ENCODE peak calls at places on chromosomes 11 and 22, in nine cellular contexts. O is lung, A is NCI-H345, F is hepatocyte, L is SHP77, X is HEK293T, K is adipocyte, T is GM23338, B is GM04504. C is an unnamed sample.

GRCh38 chr22:39567135-39567946 is 3.2 kb upstream of the CACNA1I start:
- DNase-seq in F (no peak), O (no peak), L (no peak), X (no peak), A (no peak), K (no peak), B (no peak), T (peak), C (no peak)

GRCh38 chr11:87421422-87421821 is 383.7 kb downstream of the TMEM135 start:
- DNase-seq in O (peak), F (peak), X (peak), L (peak), T (peak), B (peak), A (peak), K (peak), C (peak)

GRCh38 chr22:37167176-37167980 is 17.7 kb upstream of the IL2RB start:
- DNase-seq in T (no peak), O (no peak), L (no peak), K (no peak), X (no peak), F (no peak), A (no peak), B (no peak), C (no peak)

GRCh38 chr11:125929445-125930075 is 16.3 kb upstream of the VSIG10L2 start:
- DNase-seq in T (no peak), X (no peak), F (no peak), L (no peak), B (no peak), K (no peak), O (no peak), A (no peak), C (no peak)

GRCh38 chr22:45428391-45429385 is 15.2 kb downstream of the RIBC2 start:
- DNase-seq in L (no peak), B (no peak), K (no peak), T (no peak), A (no peak), F (no peak), O (no peak), X (no peak), C (no peak)

GRCh38 chr11:86799680-86800075 is 664 bp upstream of the PRSS23 start:
- DNase-seq in K (no peak), X (no peak), A (no peak), L (no peak), T (peak), F (no peak), O (no peak), B (no peak), C (peak)

GRCh38 chr22:46045459-46046298 is 68.7 kb upstream of the WNT7B start:
- DNase-seq in F (no peak), A (no peak), X (no peak), K (no peak), O (no peak), B (no peak), L (no peak), T (no peak), C (no peak)

GRCh38 chr11:27229511-27230174 is 133.4 kb downstream of the CCDC34 start:
- DNase-seq in T (no peak), O (no peak), B (no peak), L (no peak), K (no peak), F (no peak), A (no peak), X (no peak), C (no peak)

GRCh38 chr22:28799125-28799833 is 1.1 kb downstream of the XBP1 start:
- DNase-seq in B (peak), A (peak), T (peak), X (peak), F (peak), O (peak), K (peak), L (no peak), C (peak)

GRCh38 chr11:32602657-32603410 is 19.2 kb downstream of the EIF3M start:
- DNase-seq in X (no peak), K (no peak), T (no peak), F (no peak), O (no peak), B (no peak), A (no peak), L (no peak), C (no peak)

GRCh38 chr11:44634401-44635281 is 69.2 kb downstream of the CD82 start:
- DNase-seq in F (peak), L (peak), O (peak), B (no peak), X (peak), A (peak), T (peak), K (peak), C (peak)

GRCh38 chr11:96012086-96012824 is 88.3 kb upstream of the MTMR2 start:
- DNase-seq in K (peak), B (peak), X (peak), F (peak), T (peak), A (peak), L (peak), O (peak), C (peak)

GRCh38 chr11:8681837-8682218 is 637 bp downstream of the TRIM66 start:
- DNase-seq in K (no peak), O (no peak), T (no peak), X (no peak), B (no peak), A (no peak), F (no peak), L (no peak), C (no peak)

GRCh38 chr11:19253149-19253540 is 12.4 kb upstream of the E2F8 start:
- DNase-seq in A (peak), X (no peak), B (no peak), K (no peak), T (no peak), L (peak), O (no peak), F (no peak), C (no peak)

GRCh38 chr11:16815047-16815767 is 76.8 kb downstream of the C11orf58 start:
- DNase-seq in K (peak), L (no peak), X (no peak), F (no peak), T (no peak), B (no peak), A (no peak), O (peak), C (no peak)

GRCh38 chr11:126930100-126930841 is 70.3 kb downstream of the KIRREL3 start:
- DNase-seq in K (peak), T (no peak), L (no peak), O (no peak), A (no peak), F (no peak), X (no peak), B (no peak), C (no peak)

GRCh38 chr22:19319281-19319680 is 27.8 kb upstream of the CLTCL1 start:
- DNase-seq in X (no peak), K (no peak), L (no peak), A (no peak), T (no peak), B (no peak), O (no peak), F (no peak), C (no peak)

GRCh38 chr11:84817998-84818397 is 809.1 kb downstream of the DLG2 start:
- DNase-seq in F (no peak), L (no peak), B (no peak), T (no peak), A (no peak), X (no peak), O (no peak), K (peak), C (no peak)

GRCh38 chr22:20271114-20271994 is 3.2 kb upstream of the RTN4R start:
- DNase-seq in T (no peak), L (no peak), X (no peak), F (no peak), K (no peak), A (no peak), O (no peak), B (no peak), C (no peak)

GRCh38 chr11:78354741-78355705 is 62.6 kb downstream of the GAB2 start:
- DNase-seq in T (peak), A (peak), L (no peak), X (peak), O (peak), F (no peak), B (peak), K (peak), C (no peak)

GRCh38 chr22:36573815-36574350 is 44.9 kb upstream of the EIF3D start:
- DNase-seq in B (no peak), A (no peak), O (no peak), L (no peak), K (no peak), X (no peak), T (no peak), F (no peak), C (no peak)

GRCh38 chr11:12172493-12173013 is 62.2 kb downstream of the MICAL2 start:
- DNase-seq in A (no peak), B (no peak), L (no peak), F (no peak), T (no peak), K (no peak), X (no peak), O (no peak), C (no peak)

GRCh38 chr11:96028746-96029145 is 104.8 kb upstream of the MTMR2 start:
- DNase-seq in A (no peak), X (no peak), B (no peak), L (no peak), T (no peak), K (no peak), O (no peak), F (no peak), C (no peak)

GRCh38 chr11:114135737-114136151 is 76.2 kb downstream of the ZBTB16 start:
- DNase-seq in K (peak), X (no peak), F (no peak), A (no peak), T (peak), B (no peak), O (no peak), L (no peak), C (no peak)

GRCh38 chr22:41994506-41994905 is 4.1 kb upstream of the WBP2NL start:
- DNase-seq in O (no peak), T (no peak), A (no peak), L (no peak), B (no peak), K (no peak), F (no peak), X (no peak), C (no peak)

GRCh38 chr11:112085822-112086421 is 634 bp downstream of the TIMM8B start:
- DNase-seq in F (peak), X (peak), L (peak), O (no peak), B (peak), T (peak), K (peak), A (no peak), C (peak)

GRCh38 chr11:63838682-63839507 is at the start of gene MARK2:
- DNase-seq in B (peak), L (peak), K (peak), A (peak), F (peak), O (peak), X (peak), T (peak), C (peak)

GRCh38 chr11:131750152-131750551 is 379.7 kb downstream of the NTM start:
- DNase-seq in B (no peak), L (no peak), F (no peak), X (no peak), O (no peak), T (no peak), A (no peak), K (no peak), C (no peak)

GRCh38 chr11:67033661-67034166 is 10.8 kb downstream of the SYT12 start:
- DNase-seq in K (peak), X (no peak), L (no peak), T (no peak), O (no peak), A (no peak), B (peak), F (no peak), C (no peak)

GRCh38 chr11:130847517-130847916 is 68.8 kb downstream of the SNX19 start:
- DNase-seq in O (no peak), T (no peak), A (no peak), F (no peak), K (peak), L (no peak), X (no peak), B (peak), C (peak)

GRCh38 chr11:96424693-96425092 is 34.9 kb downstream of the JRKL start:
- DNase-seq in T (no peak), F (no peak), O (no peak), L (no peak), B (peak), X (no peak), A (no peak), K (peak), C (no peak)

GRCh38 chr11:35111171-35112055 is 27.6 kb upstream of the CD44 start:
- DNase-seq in X (no peak), T (no peak), L (no peak), O (no peak), F (no peak), B (peak), A (no peak), K (peak), C (peak)